ENCODE peak calls at places on chromosomes 5 and 9, in four cellular contexts. O is hippocampal formation, Z is mucosa of gallbladder, I is fibroblast of mammary gland. C is an unnamed sample.

GRCh38 chr5:31270396-31270795 is 76.9 kb downstream of the CDH6 start:
- DNase-seq in O (peak; percentile 10), Z (no peak), I (peak; percentile 8), C (peak; percentile 13)

GRCh38 chr5:36305571-36306326 is 4.0 kb upstream of the RANBP3L start:
- DNase-seq in O (peak; percentile 65), Z (peak; percentile 35), I (peak; percentile 75), C (peak; percentile 64)

GRCh38 chr5:6719896-6720560 is 6.8 kb downstream of the TENT4A start:
- DNase-seq in O (no peak), Z (no peak), I (peak; percentile 63), C (no peak)

GRCh38 chr9:91282292-91282691 is 79.4 kb downstream of the AUH start:
- DNase-seq in O (no peak), Z (no peak), I (peak; percentile 65), C (no peak)

GRCh38 chr5:158380661-158381060 is 521.7 kb upstream of the CLINT1 start:
- DNase-seq in O (no peak), Z (no peak), I (no peak), C (no peak)

GRCh38 chr5:91484662-91485061 is 101.5 kb upstream of the ARRDC3 start:
- DNase-seq in O (no peak), Z (no peak), I (no peak), C (no peak)

GRCh38 chr9:76808636-76809035 is 44.4 kb downstream of the PCA3 start:
- DNase-seq in O (no peak), Z (no peak), I (peak; percentile 11), C (no peak)

GRCh38 chr9:97479496-97480159 is 21.8 kb upstream of the TMOD1 start:
- DNase-seq in O (no peak), Z (no peak), I (no peak), C (no peak)

GRCh38 chr9:23563497-23563896 is 262.5 kb downstream of the ELAVL2 start:
- DNase-seq in O (no peak), Z (no peak), I (peak; percentile 5), C (peak; percentile 82)

GRCh38 chr5:172548311-172548731 is 92.7 kb upstream of the NEURL1B start:
- DNase-seq in O (peak; percentile 39), Z (no peak), I (no peak), C (no peak)

GRCh38 chr9:27184556-27185351 is 75.7 kb downstream of the TEK start:
- DNase-seq in O (no peak), Z (no peak), I (peak; percentile 94), C (peak; percentile 87)

GRCh38 chr9:93702261-93702660 is 125.9 kb downstream of the PHF2 start:
- DNase-seq in O (no peak), Z (no peak), I (no peak), C (no peak)

GRCh38 chr9:115531410-115532130 is 413.6 kb upstream of the TNC start:
- DNase-seq in O (no peak), Z (no peak), I (peak; percentile 91), C (peak; percentile 76)

GRCh38 chr5:137751869-137752491 is 2.2 kb downstream of the HNRNPA0 start:
- DNase-seq in O (peak; percentile 67), Z (no peak), I (peak; percentile 85), C (peak; percentile 80)

GRCh38 chr5:150428106-150428876 is 15.6 kb upstream of the CD74 start:
- DNase-seq in O (no peak), Z (peak; percentile 33), I (peak; percentile 60), C (peak; percentile 41)

GRCh38 chr5:29983528-29984152 is 1209.8 kb upstream of the CDH6 start:
- DNase-seq in O (no peak), Z (no peak), I (no peak), C (no peak)

GRCh38 chr5:137994556-137994955 is 38.3 kb downstream of the FAM13B start:
- DNase-seq in O (no peak), Z (no peak), I (no peak), C (no peak)

GRCh38 chr5:149284501-149284900 is 12.8 kb downstream of the AFAP1L1 start:
- DNase-seq in O (no peak), Z (no peak), I (peak; percentile 81), C (no peak)